ENCODE peak calls at places on chromosomes 16 and 17, in four cellular contexts. X, E, W and U are unnamed samples.

GRCh38 chr16:4944333-4945281 is 7.7 kb upstream of the PPL start:
- DNase-seq in X (peak; percentile 98), E (no peak), W (no peak), U (peak; percentile 89)

GRCh38 chr16:78133919-78134318 is 34.5 kb downstream of the WWOX start:
- DNase-seq in X (no peak), E (no peak), W (no peak), U (no peak)

GRCh38 chr16:49780436-49780835 is 75.5 kb downstream of the ZNF423 start:
- DNase-seq in X (no peak), E (no peak), W (no peak), U (no peak)

GRCh38 chr17:18033442-18034099 is 5.4 kb downstream of the ATPAF2 start:
- DNase-seq in X (peak; percentile 80), E (peak; percentile 59), W (no peak), U (no peak)

GRCh38 chr16:48014349-48015135 is 141.3 kb downstream of the ABCC12 start:
- DNase-seq in X (no peak), E (no peak), W (no peak), U (no peak)

GRCh38 chr16:12553191-12553590 is 250.5 kb downstream of the CPPED1 start:
- DNase-seq in X (no peak), E (no peak), W (no peak), U (no peak)

GRCh38 chr17:4082136-4082924 is 60.5 kb downstream of the ZZEF1 start:
- DNase-seq in X (no peak), E (no peak), W (no peak), U (no peak)

GRCh38 chr17:75265614-75266314 is 4.1 kb downstream of the MRPS7 start:
- DNase-seq in X (no peak), E (no peak), W (no peak), U (no peak)

GRCh38 chr17:31068291-31068690 is 26.5 kb upstream of the NF1 start:
- DNase-seq in X (no peak), E (no peak), W (no peak), U (no peak)

GRCh38 chr17:19331134-19331533 is 31.4 kb downstream of the B9D1 start:
- DNase-seq in X (peak; percentile 23), E (no peak), W (no peak), U (no peak)

GRCh38 chr16:12461201-12461600 is 342.5 kb downstream of the CPPED1 start:
- DNase-seq in X (no peak), E (no peak), W (no peak), U (no peak)

GRCh38 chr17:38672788-38673713 is 1.7 kb downstream of the EPOP start:
- DNase-seq in X (no peak), E (no peak), W (no peak), U (no peak)

GRCh38 chr17:82399030-82399429 is 19.1 kb upstream of the HEXD start:
- DNase-seq in X (no peak), E (no peak), W (no peak), U (no peak)

GRCh38 chr17:28684963-28685362 is 23.0 kb downstream of the SUPT6H start:
- DNase-seq in X (peak; percentile 48), E (no peak), W (no peak), U (no peak)

GRCh38 chr16:81975637-81976036 is 35.6 kb downstream of the SDR42E1 start:
- DNase-seq in X (no peak), E (no peak), W (no peak), U (no peak)

GRCh38 chr17:76585649-76586593 is at the start of gene ST6GALNAC2:
- DNase-seq in X (peak; percentile 89), E (no peak), W (peak; percentile 33), U (no peak)

GRCh38 chr16:53224932-53225533 is 170.2 kb downstream of the CHD9 start:
- DNase-seq in X (no peak), E (no peak), W (no peak), U (no peak)

GRCh38 chr16:48444574-48444973 is 59.4 kb upstream of the SIAH1 start:
- DNase-seq in X (no peak), E (no peak), W (no peak), U (no peak)

GRCh38 chr16:25823891-25824290 is 132.1 kb downstream of the HS3ST4 start:
- DNase-seq in X (no peak), E (no peak), W (no peak), U (no peak)

GRCh38 chr17:7220593-7221280 is 999 bp downstream of the ACADVL start:
- DNase-seq in X (no peak), E (peak; percentile 60), W (no peak), U (no peak)

GRCh38 chr17:40810505-40810904 is 10.7 kb upstream of the KRT28 start:
- DNase-seq in X (no peak), E (no peak), W (no peak), U (no peak)

GRCh38 chr17:32461853-32462617 is 17.7 kb downstream of the PSMD11 start:
- DNase-seq in X (no peak), E (no peak), W (peak; percentile 15), U (no peak)

GRCh38 chr16:56348168-56349085 is 76.9 kb downstream of the AMFR start:
- DNase-seq in X (no peak), E (no peak), W (no peak), U (no peak)

GRCh38 chr16:88292007-88292940 is 90.5 kb upstream of the ZNF469 start:
- DNase-seq in X (no peak), E (no peak), W (no peak), U (no peak)

GRCh38 chr16:72673118-72673517 is 374.8 kb downstream of the ZFHX3 start:
- DNase-seq in X (no peak), E (no peak), W (no peak), U (no peak)

GRCh38 chr17:18315498-18316360 is 636 bp downstream of the SMCR8 start:
- DNase-seq in X (no peak), E (no peak), W (no peak), U (no peak)

GRCh38 chr17:19702231-19702641 is 14.1 kb downstream of the SLC47A2 start:
- DNase-seq in X (peak; percentile 34), E (no peak), W (no peak), U (no peak)

GRCh38 chr16:69123894-69124293 is 8.5 kb downstream of the CHTF8 start:
- DNase-seq in X (peak; percentile 77), E (peak; percentile 43), W (peak; percentile 33), U (no peak)

GRCh38 chr17:31296156-31296555 is 883 bp downstream of the OMG start:
- DNase-seq in X (no peak), E (no peak), W (no peak), U (no peak)